ENCODE peak calls at places on chromosomes 3 and 15, in seven cellular contexts. One of them, this sample, is unnamed.

GRCh38 chr3:128584412-128585020 is 66.1 kb downstream of the RPN1 start:
- DNase-seq in lung: peak; percentile 64
- DNase-seq in upper lobe of right lung: peak; percentile 77
- DNase-seq in neuronal stem cell: peak; percentile 48
- DNase-seq in K562: peak; percentile 66
- DNase-seq in GM23248: peak; percentile 93
- DNase-seq in cardiac muscle cell: peak; percentile 71
- DNase-seq in this sample: peak; percentile 31

GRCh38 chr15:88681610-88682221 is 42.9 kb downstream of the ISG20 start:
- DNase-seq in cardiac muscle cell: no peak
- DNase-seq in upper lobe of right lung: no peak
- DNase-seq in lung: no peak
- DNase-seq in neuronal stem cell: no peak
- DNase-seq in K562: no peak
- DNase-seq in GM23248: no peak
- DNase-seq in this sample: no peak

GRCh38 chr15:33679065-33679464 is 289.2 kb upstream of the CHRM5 start:
- DNase-seq in GM23248: peak; percentile 37
- DNase-seq in cardiac muscle cell: no peak
- DNase-seq in K562: no peak
- DNase-seq in upper lobe of right lung: no peak
- DNase-seq in lung: no peak
- DNase-seq in neuronal stem cell: no peak
- DNase-seq in this sample: no peak

GRCh38 chr3:150005243-150006102 is 34.8 kb upstream of the PFN2 start:
- DNase-seq in upper lobe of right lung: no peak
- DNase-seq in cardiac muscle cell: no peak
- DNase-seq in neuronal stem cell: no peak
- DNase-seq in GM23248: peak; percentile 69
- DNase-seq in K562: no peak
- DNase-seq in lung: no peak
- DNase-seq in this sample: no peak

GRCh38 chr15:72034351-72034750 is 83.6 kb downstream of the MYO9A start:
- DNase-seq in K562: no peak
- DNase-seq in GM23248: no peak
- DNase-seq in lung: no peak
- DNase-seq in neuronal stem cell: no peak
- DNase-seq in cardiac muscle cell: no peak
- DNase-seq in upper lobe of right lung: no peak
- DNase-seq in this sample: no peak

GRCh38 chr3:71172951-71173350 is 410.6 kb downstream of the FOXP1 start:
- DNase-seq in neuronal stem cell: no peak
- DNase-seq in cardiac muscle cell: no peak
- DNase-seq in upper lobe of right lung: no peak
- DNase-seq in GM23248: peak; percentile 75
- DNase-seq in lung: no peak
- DNase-seq in K562: no peak
- DNase-seq in this sample: no peak

GRCh38 chr3:162498626-162499025 is 1002.0 kb downstream of the OTOL1 start:
- DNase-seq in cardiac muscle cell: no peak
- DNase-seq in GM23248: no peak
- DNase-seq in lung: no peak
- DNase-seq in K562: no peak
- DNase-seq in upper lobe of right lung: no peak
- DNase-seq in neuronal stem cell: no peak
- DNase-seq in this sample: no peak

GRCh38 chr3:45145681-45146614 is at the start of gene CDCP1:
- DNase-seq in cardiac muscle cell: no peak
- DNase-seq in neuronal stem cell: no peak
- DNase-seq in K562: peak; percentile 54
- DNase-seq in lung: peak; percentile 48
- DNase-seq in upper lobe of right lung: peak; percentile 83
- DNase-seq in GM23248: peak; percentile 40
- DNase-seq in this sample: no peak

GRCh38 chr15:29102911-29103824 is 166.5 kb downstream of the NSMCE3 start:
- DNase-seq in upper lobe of right lung: no peak
- DNase-seq in GM23248: peak; percentile 65
- DNase-seq in K562: no peak
- DNase-seq in neuronal stem cell: peak; percentile 44
- DNase-seq in cardiac muscle cell: no peak
- DNase-seq in lung: no peak
- DNase-seq in this sample: no peak

GRCh38 chr3:129399895-129400357 is 28.5 kb downstream of the EFCAB12 start:
- DNase-seq in GM23248: no peak
- DNase-seq in cardiac muscle cell: no peak
- DNase-seq in lung: no peak
- DNase-seq in K562: peak; percentile 55
- DNase-seq in neuronal stem cell: no peak
- DNase-seq in upper lobe of right lung: no peak
- DNase-seq in this sample: peak; percentile 32

GRCh38 chr3:26260073-26260623 is 362.4 kb upstream of the LRRC3B start:
- DNase-seq in upper lobe of right lung: no peak
- DNase-seq in cardiac muscle cell: no peak
- DNase-seq in lung: no peak
- DNase-seq in neuronal stem cell: no peak
- DNase-seq in GM23248: no peak
- DNase-seq in K562: no peak
- DNase-seq in this sample: no peak

GRCh38 chr3:144332866-144333265 is 361.2 kb downstream of the DIPK2A start:
- DNase-seq in lung: no peak
- DNase-seq in upper lobe of right lung: no peak
- DNase-seq in GM23248: no peak
- DNase-seq in K562: no peak
- DNase-seq in neuronal stem cell: no peak
- DNase-seq in cardiac muscle cell: no peak
- DNase-seq in this sample: no peak

GRCh38 chr3:123388050-123388449 is 60.8 kb downstream of the ADCY5 start:
- DNase-seq in neuronal stem cell: no peak
- DNase-seq in upper lobe of right lung: no peak
- DNase-seq in lung: no peak
- DNase-seq in GM23248: no peak
- DNase-seq in cardiac muscle cell: no peak
- DNase-seq in K562: no peak
- DNase-seq in this sample: peak; percentile 36

GRCh38 chr15:60442031-60442665 is 36.8 kb downstream of the ICE2 start:
- DNase-seq in cardiac muscle cell: no peak
- DNase-seq in neuronal stem cell: no peak
- DNase-seq in lung: no peak
- DNase-seq in GM23248: no peak
- DNase-seq in K562: no peak
- DNase-seq in upper lobe of right lung: no peak
- DNase-seq in this sample: no peak

GRCh38 chr3:121557426-121557934 is 10.3 kb upstream of the ARGFX start:
- DNase-seq in upper lobe of right lung: no peak
- DNase-seq in neuronal stem cell: no peak
- DNase-seq in lung: no peak
- DNase-seq in K562: no peak
- DNase-seq in cardiac muscle cell: no peak
- DNase-seq in GM23248: no peak
- DNase-seq in this sample: no peak

GRCh38 chr3:129482721-129483120 is 42.7 kb downstream of the IFT122 start:
- DNase-seq in neuronal stem cell: no peak
- DNase-seq in K562: peak; percentile 42
- DNase-seq in cardiac muscle cell: no peak
- DNase-seq in GM23248: no peak
- DNase-seq in upper lobe of right lung: no peak
- DNase-seq in lung: no peak
- DNase-seq in this sample: no peak

GRCh38 chr3:172129868-172130751 is 90.7 kb downstream of the FNDC3B start:
- DNase-seq in GM23248: peak; percentile 98
- DNase-seq in upper lobe of right lung: peak; percentile 92
- DNase-seq in lung: peak; percentile 94
- DNase-seq in K562: peak; percentile 93
- DNase-seq in neuronal stem cell: no peak
- DNase-seq in cardiac muscle cell: no peak
- DNase-seq in this sample: peak; percentile 97

GRCh38 chr3:42735609-42736008 is 33.0 kb upstream of the HHATL start:
- DNase-seq in K562: no peak
- DNase-seq in GM23248: no peak
- DNase-seq in lung: no peak
- DNase-seq in upper lobe of right lung: no peak
- DNase-seq in neuronal stem cell: no peak
- DNase-seq in cardiac muscle cell: no peak
- DNase-seq in this sample: no peak

GRCh38 chr3:25150199-25150598 is 277.9 kb upstream of the RARB start:
- DNase-seq in GM23248: no peak
- DNase-seq in neuronal stem cell: no peak
- DNase-seq in cardiac muscle cell: no peak
- DNase-seq in upper lobe of right lung: no peak
- DNase-seq in lung: no peak
- DNase-seq in K562: no peak
- DNase-seq in this sample: no peak

GRCh38 chr3:108091498-108092259 is 848 bp upstream of the CD47 start:
- DNase-seq in cardiac muscle cell: no peak
- DNase-seq in neuronal stem cell: no peak
- DNase-seq in K562: no peak
- DNase-seq in GM23248: no peak
- DNase-seq in upper lobe of right lung: no peak
- DNase-seq in lung: no peak
- DNase-seq in this sample: no peak

DNA sequence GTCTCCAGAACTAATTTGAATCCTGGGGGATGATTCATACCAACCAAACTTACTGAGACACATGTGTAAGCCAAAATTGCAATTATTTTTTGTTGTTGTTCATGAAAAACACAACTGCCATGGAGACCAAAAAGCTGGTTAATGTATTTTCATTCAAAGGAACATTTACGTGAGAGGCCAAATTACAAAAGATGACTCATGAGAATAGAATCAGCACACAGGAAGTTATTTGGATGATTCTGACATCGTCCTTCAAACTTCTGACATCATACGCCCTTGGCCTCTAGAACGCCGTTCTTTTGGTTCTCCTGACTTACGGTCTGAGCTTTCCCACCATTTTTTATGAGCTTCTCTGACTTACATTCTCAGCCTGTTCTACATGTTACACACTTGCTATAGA is 3.0 kb upstream of the ZNF280D start:
- DNase-seq in K562: peak; percentile 45
- DNase-seq in GM23248: peak; percentile 72
- DNase-seq in neuronal stem cell: no peak
- DNase-seq in lung: no peak
- DNase-seq in cardiac muscle cell: no peak
- DNase-seq in upper lobe of right lung: no peak
- DNase-seq in this sample: no peak
- H3K27me3 ChIP-seq in K562: no peaks in the 10 kb centered on the region
- H3K27me3 ChIP-seq in GM23248: no peaks in the 10 kb centered on the region
- H3K27me3 ChIP-seq in neuronal stem cell: no peaks in the 10 kb centered on the region
- H3K27me3 ChIP-seq in lung: no peaks in the 10 kb centered on the region
- H3K27me3 ChIP-seq in cardiac muscle cell: no peaks in the 10 kb centered on the region
- H3K27me3 ChIP-seq in upper lobe of right lung: no peaks in the 10 kb centered on the region
- H3K27me3 ChIP-seq in this sample: no peaks in the 10 kb centered on the region

DNA sequence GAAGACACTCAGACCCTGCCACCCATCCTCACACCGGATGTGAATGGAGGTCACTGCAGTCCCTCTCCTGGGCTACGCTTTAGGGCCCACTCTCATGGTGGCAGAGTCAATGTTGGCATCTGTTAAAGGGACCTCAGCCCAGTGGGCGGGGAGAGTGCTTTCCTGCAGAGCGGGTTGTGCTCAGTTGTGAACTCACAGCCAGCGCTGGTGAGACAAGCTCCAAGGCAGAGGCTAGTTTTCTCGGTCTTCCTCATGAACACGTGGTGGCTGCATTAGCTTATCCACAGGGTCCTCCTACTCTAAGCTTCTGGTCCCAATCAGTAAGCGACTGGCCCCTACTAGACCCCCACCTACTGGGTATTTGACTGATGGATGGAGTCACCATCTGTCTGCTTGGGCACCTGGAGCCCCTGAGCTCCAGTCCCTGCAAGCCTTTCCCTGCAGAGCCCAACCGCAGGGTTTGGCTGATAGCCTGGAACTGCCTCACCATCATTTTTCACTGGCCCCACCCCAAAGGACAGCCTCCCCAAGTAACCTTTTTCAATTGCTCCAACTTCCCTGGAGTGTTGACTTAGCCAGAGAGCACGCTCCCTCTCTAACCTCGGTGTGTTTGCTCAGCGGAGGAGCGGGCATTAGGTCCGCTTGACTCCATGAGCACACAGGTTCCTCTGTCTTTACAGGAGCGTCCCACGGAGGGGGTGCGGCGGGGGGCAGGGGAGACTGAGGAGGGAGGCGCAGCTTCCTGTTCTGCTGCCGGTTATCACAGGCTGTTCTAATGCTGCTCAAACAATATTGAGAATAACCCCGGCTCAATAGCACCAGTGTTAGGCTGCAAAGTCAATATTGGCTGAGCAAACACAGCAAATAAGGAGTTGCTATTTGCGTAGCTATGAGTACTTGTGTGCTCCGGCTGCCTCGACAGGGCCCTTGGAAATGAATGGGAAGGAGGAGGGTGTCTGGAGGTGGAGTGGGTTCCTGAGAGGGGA is 141.7 kb downstream of the RPLP1 start:
- DNase-seq in neuronal stem cell: no peak
- DNase-seq in GM23248: peak; percentile 49
- DNase-seq in lung: peak; percentile 92
- DNase-seq in upper lobe of right lung: peak; percentile 95
- DNase-seq in K562: peak; percentile 2
- DNase-seq in cardiac muscle cell: peak; percentile 13
- DNase-seq in this sample: peak; percentile 21
- H3K27ac ChIP-seq in neuronal stem cell: no peak overlapping the region
- H3K27ac ChIP-seq in GM23248: no peak overlapping the region
- H3K27ac ChIP-seq in lung: no peak overlapping the region
- H3K27ac ChIP-seq in upper lobe of right lung: peak overlapping the region; percentile 88
- H3K27ac ChIP-seq in K562: no peak overlapping the region
- H3K27ac ChIP-seq in cardiac muscle cell: peak overlapping the region; percentile 83
- H3K27ac ChIP-seq in this sample: peak overlapping the region; percentile 74

GRCh38 chr3:12484198-12484982 is at the start of gene TSEN2:
- DNase-seq in GM23248: peak; percentile 97
- DNase-seq in lung: peak; percentile 93
- DNase-seq in cardiac muscle cell: peak; percentile 97
- DNase-seq in upper lobe of right lung: peak; percentile 98
- DNase-seq in K562: peak; percentile 98
- DNase-seq in neuronal stem cell: peak; percentile 95
- DNase-seq in this sample: peak; percentile 90
- H3K4me3 ChIP-seq in GM23248: peak within 1 kb of the TSS; percentile 81
- H3K4me3 ChIP-seq in lung: peak within 1 kb of the TSS; percentile 71
- H3K4me3 ChIP-seq in cardiac muscle cell: peak within 1 kb of the TSS; percentile 59
- H3K4me3 ChIP-seq in upper lobe of right lung: peak within 1 kb of the TSS; percentile 85
- H3K4me3 ChIP-seq in K562: peak within 1 kb of the TSS; percentile 82
- H3K4me3 ChIP-seq in neuronal stem cell: peak within 1 kb of the TSS; percentile 93
- H3K4me3 ChIP-seq in this sample: peak within 1 kb of the TSS; percentile 89

GRCh38 chr3:138949445-138950005 is 2.5 kb downstream of the FOXL2NB start:
- DNase-seq in upper lobe of right lung: no peak
- DNase-seq in lung: no peak
- DNase-seq in neuronal stem cell: no peak
- DNase-seq in K562: no peak
- DNase-seq in cardiac muscle cell: no peak
- DNase-seq in GM23248: no peak
- DNase-seq in this sample: no peak

GRCh38 chr3:138948371-138949001 is 1.5 kb downstream of the FOXL2NB start:
- DNase-seq in upper lobe of right lung: no peak
- DNase-seq in lung: no peak
- DNase-seq in GM23248: no peak
- DNase-seq in cardiac muscle cell: no peak
- DNase-seq in K562: no peak
- DNase-seq in neuronal stem cell: no peak
- DNase-seq in this sample: no peak

GRCh38 chr3:138950006-138950644 is 3.1 kb downstream of the FOXL2NB start:
- DNase-seq in cardiac muscle cell: peak; percentile 70
- DNase-seq in lung: no peak
- DNase-seq in upper lobe of right lung: no peak
- DNase-seq in neuronal stem cell: no peak
- DNase-seq in K562: no peak
- DNase-seq in GM23248: peak; percentile 79
- DNase-seq in this sample: no peak

GRCh38 chr3:138949002-138949418 is 2.0 kb downstream of the FOXL2NB start:
- DNase-seq in lung: no peak
- DNase-seq in neuronal stem cell: no peak
- DNase-seq in GM23248: no peak
- DNase-seq in K562: no peak
- DNase-seq in upper lobe of right lung: no peak
- DNase-seq in cardiac muscle cell: no peak
- DNase-seq in this sample: no peak

GRCh38 chr3:138950701-138951100 is 3.7 kb downstream of the FOXL2NB start:
- DNase-seq in neuronal stem cell: no peak
- DNase-seq in K562: no peak
- DNase-seq in upper lobe of right lung: no peak
- DNase-seq in cardiac muscle cell: no peak
- DNase-seq in lung: no peak
- DNase-seq in GM23248: no peak
- DNase-seq in this sample: no peak
- H3K27me3 ChIP-seq in neuronal stem cell: peaks cover 67% of the 10 kb centered on the region
- H3K27me3 ChIP-seq in K562: no peaks in the 10 kb centered on the region
- H3K27me3 ChIP-seq in upper lobe of right lung: peaks cover 68% of the 10 kb centered on the region
- H3K27me3 ChIP-seq in cardiac muscle cell: peaks cover 100% of the 10 kb centered on the region
- H3K27me3 ChIP-seq in lung: peaks cover 3% of the 10 kb centered on the region
- H3K27me3 ChIP-seq in GM23248: peaks cover 11% of the 10 kb centered on the region
- H3K27me3 ChIP-seq in this sample: peaks cover 80% of the 10 kb centered on the region